ENCODE peak calls at places on chromosomes 3 and 15, in seven cellular contexts. E is iPS DF 19.7, X is endothelial cell, I is H9, D is MCF 10A, A is B cell, K is HEK293T. L is an unnamed sample.

GRCh38 chr3:81531846-81532245 is 229.6 kb downstream of the GBE1 start:
- DNase-seq in E (no peak), X (no peak), I (no peak), D (no peak), A (no peak), K (no peak), L (no peak)

GRCh38 chr15:75349851-75350588 is 3.2 kb downstream of the NEIL1 start:
- DNase-seq in E (no peak), X (no peak), I (peak), D (no peak), A (peak), K (no peak), L (no peak)

GRCh38 chr15:80159811-80160569 is 7.2 kb downstream of the FAH start:
- DNase-seq in E (no peak), X (no peak), I (no peak), D (no peak), A (no peak), K (no peak), L (no peak)

GRCh38 chr3:70849911-70850699 is 537.7 kb upstream of the MDFIC2 start:
- DNase-seq in E (peak), X (no peak), I (no peak), D (peak), A (no peak), K (no peak), L (peak)

GRCh38 chr15:68206711-68207151 is 1.6 kb upstream of the CALML4 start:
- DNase-seq in E (no peak), X (no peak), I (peak), D (no peak), A (no peak), K (no peak), L (no peak)

GRCh38 chr15:48427960-48428547 is 96.8 kb downstream of the DUT start:
- DNase-seq in E (no peak), X (no peak), I (no peak), D (no peak), A (no peak), K (no peak), L (no peak)

GRCh38 chr3:159989973-159990846 is 1.6 kb downstream of the IL12A start:
- DNase-seq in E (no peak), X (no peak), I (no peak), D (no peak), A (no peak), K (peak), L (no peak)

GRCh38 chr15:100180921-100181320 is 160.9 kb downstream of the ADAMTS17 start:
- DNase-seq in E (no peak), X (no peak), I (no peak), D (no peak), A (no peak), K (no peak), L (no peak)

GRCh38 chr3:103002447-103002846 is 567.6 kb downstream of the ZPLD1 start:
- DNase-seq in E (no peak), X (no peak), I (no peak), D (peak), A (no peak), K (no peak), L (peak)

GRCh38 chr3:193248848-193249468 is 7.9 kb downstream of the PLAAT1 start:
- DNase-seq in E (no peak), X (no peak), I (no peak), D (no peak), A (no peak), K (no peak), L (no peak)

GRCh38 chr3:105866656-105867653 is 1.9 kb downstream of the CBLB start:
- DNase-seq in E (no peak), X (no peak), I (no peak), D (peak), A (no peak), K (no peak), L (peak)

GRCh38 chr3:150286390-150287147 is 121.5 kb upstream of the TSC22D2 start:
- DNase-seq in E (peak), X (peak), I (no peak), D (peak), A (peak), K (peak), L (peak)

GRCh38 chr15:60155661-60156060 is 151.6 kb downstream of the FOXB1 start:
- DNase-seq in E (no peak), X (no peak), I (no peak), D (peak), A (no peak), K (no peak), L (no peak)